ENCODE peak calls at places on chromosome 12, in five cellular contexts. K, D, Z, R and O are unnamed samples.
A peak's percentile ranks its signal among the peaks of the same experiment; 100 is the strongest.

GRCh38 chr12:122807651-122808050 is 27.6 kb upstream of the HIP1R start:
- DNase-seq in R (no peak), D (no peak), K (no peak), Z (no peak), O (no peak)

GRCh38 chr12:45634273-45634917 is 95.1 kb upstream of the ARID2 start:
- DNase-seq in R (no peak), K (no peak), Z (no peak), D (no peak), O (no peak)

GRCh38 chr12:124532331-124532750 is 35.1 kb downstream of the NCOR2 start:
- DNase-seq in K (no peak), Z (no peak), D (no peak), R (no peak), O (peak; percentile 71)

GRCh38 chr12:10705655-10706054 is 17.5 kb downstream of the YBX3 start:
- DNase-seq in D (no peak), K (no peak), Z (no peak), R (no peak), O (no peak)

GRCh38 chr12:122893208-122894151 is 2.4 kb downstream of the VPS37B start:
- DNase-seq in R (peak; percentile 46), K (no peak), D (no peak), Z (no peak), O (no peak)

GRCh38 chr12:116153983-116154382 is 123.5 kb downstream of the MED13L start:
- DNase-seq in K (no peak), Z (no peak), D (no peak), R (no peak), O (no peak)

GRCh38 chr12:100926669-100927248 is 132.2 kb downstream of the ANO4 start:
- DNase-seq in D (no peak), R (peak; percentile 32), K (no peak), Z (peak; percentile 48), O (peak; percentile 51)

GRCh38 chr12:115422845-115423545 is 739.0 kb upstream of the TBX3 start:
- DNase-seq in D (no peak), Z (no peak), K (no peak), R (no peak), O (no peak)

GRCh38 chr12:113800201-113800600 is 165.9 kb downstream of the RBM19 start:
- DNase-seq in Z (no peak), K (no peak), R (no peak), D (no peak), O (no peak)

GRCh38 chr12:129544716-129545115 is 359.1 kb downstream of the TMEM132D start:
- DNase-seq in R (no peak), K (no peak), Z (no peak), D (no peak), O (no peak)

GRCh38 chr12:120328228-120328627 is 649 bp upstream of the PLA2G1B start:
- DNase-seq in D (no peak), Z (no peak), R (no peak), K (no peak), O (no peak)

GRCh38 chr12:3145546-3146310 is 68.5 kb downstream of the TSPAN9 start:
- DNase-seq in D (no peak), R (no peak), Z (no peak), K (no peak), O (no peak)

GRCh38 chr12:13103391-13104033 is at the start of gene GSG1:
- DNase-seq in Z (no peak), R (peak; percentile 54), K (no peak), D (no peak), O (no peak)

GRCh38 chr12:100545092-100545491 is 28.4 kb upstream of the GAS2L3 start:
- DNase-seq in K (no peak), D (no peak), R (peak; percentile 62), Z (no peak), O (no peak)

GRCh38 chr12:104667139-104667538 is 210.4 kb downstream of the CHST11 start:
- DNase-seq in K (no peak), Z (no peak), R (no peak), D (peak; percentile 43), O (no peak)

GRCh38 chr12:58917699-58918334 is 2.5 kb downstream of the LRIG3 start:
- DNase-seq in D (no peak), K (no peak), Z (no peak), R (peak; percentile 22), O (no peak)
- H3K4me3 ChIP-seq in D (peak overlapping the region; percentile 87), K (peak overlapping the region; percentile 95), Z (no peak overlapping the region), R (peak overlapping the region; percentile 97), O (no peak overlapping the region)

DNA sequence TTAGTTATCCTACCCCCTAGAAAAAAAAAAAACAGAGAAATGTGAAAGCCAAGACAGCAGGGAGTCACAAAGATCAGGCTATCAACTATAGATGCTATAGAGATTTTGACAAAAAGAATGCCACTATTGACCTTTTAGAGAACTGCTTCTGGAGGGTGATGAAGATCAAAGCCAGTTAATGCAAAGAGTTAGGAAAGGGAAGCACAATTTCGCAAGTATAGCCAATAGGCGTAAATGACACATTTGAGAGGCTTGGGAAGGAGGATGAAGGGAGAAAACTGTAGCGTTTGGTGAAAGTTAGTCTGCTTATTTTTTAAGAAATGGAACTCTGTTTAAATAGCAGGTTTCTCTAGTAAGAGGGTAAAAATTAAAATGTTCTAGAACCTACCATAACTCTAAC is 190.7 kb downstream of the DUSP6 start:
- DNase-seq in R (no peak), K (no peak), D (no peak), Z (no peak), O (no peak)
- H3K27ac ChIP-seq in R (peak overlapping the region; percentile 96), K (no peak overlapping the region), D (peak overlapping the region; percentile 80), Z (no peak overlapping the region), O (no peak overlapping the region)

GRCh38 chr12:131258396-131258795 is 304.7 kb downstream of the ADGRD1 start:
- DNase-seq in K (no peak), R (no peak), D (no peak), Z (no peak), O (peak; percentile 77)

GRCh38 chr12:131261906-131262305 is 308.2 kb downstream of the ADGRD1 start:
- DNase-seq in Z (no peak), D (no peak), K (no peak), R (no peak), O (no peak)

GRCh38 chr12:131263626-131264025 is 309.9 kb downstream of the ADGRD1 start:
- DNase-seq in D (no peak), Z (no peak), K (no peak), R (no peak), O (no peak)

GRCh38 chr12:131260970-131261369 is 307.3 kb downstream of the ADGRD1 start:
- DNase-seq in K (no peak), Z (no peak), R (no peak), D (no peak), O (no peak)

DNA sequence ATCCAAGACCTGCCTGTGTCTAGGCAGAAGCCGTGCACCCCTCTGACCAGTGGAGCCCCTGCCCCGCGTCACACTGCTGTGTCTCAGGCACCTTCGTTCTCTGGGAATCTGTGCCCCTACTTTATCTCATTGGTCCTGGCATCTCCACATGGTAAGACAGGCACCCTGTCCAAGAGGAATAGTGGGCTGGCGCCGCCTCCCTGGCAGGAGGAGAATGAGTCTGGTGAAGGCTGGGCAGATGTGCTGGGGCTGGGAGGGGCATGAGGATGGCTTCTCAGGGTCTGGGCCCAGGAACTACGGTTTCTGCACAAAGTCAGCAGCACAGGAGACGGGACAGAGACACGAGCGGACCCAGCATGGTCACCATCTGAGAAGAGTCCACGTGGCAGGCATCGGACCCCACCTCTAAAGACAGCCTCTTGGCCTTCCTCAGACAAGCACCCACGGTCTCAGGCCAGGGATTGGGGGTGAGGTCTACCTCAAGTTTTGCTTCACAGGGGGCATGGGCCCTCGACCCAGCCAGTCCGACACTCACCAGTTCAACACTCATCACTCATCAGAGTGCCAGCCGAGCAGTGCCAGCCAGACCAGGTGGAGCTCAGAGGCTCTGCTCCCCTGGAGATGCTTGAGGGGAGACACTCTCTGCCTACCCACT is 306.7 kb downstream of the ADGRD1 start:
- DNase-seq in K (no peak), R (no peak), Z (no peak), D (no peak), O (no peak)
- H3K9me3 ChIP-seq in K (no peaks in the 10 kb centered on the region), R (no peaks in the 10 kb centered on the region), Z (no peaks in the 10 kb centered on the region), D (no peaks in the 10 kb centered on the region), O (peaks cover 7% of the 10 kb centered on the region)

DNA sequence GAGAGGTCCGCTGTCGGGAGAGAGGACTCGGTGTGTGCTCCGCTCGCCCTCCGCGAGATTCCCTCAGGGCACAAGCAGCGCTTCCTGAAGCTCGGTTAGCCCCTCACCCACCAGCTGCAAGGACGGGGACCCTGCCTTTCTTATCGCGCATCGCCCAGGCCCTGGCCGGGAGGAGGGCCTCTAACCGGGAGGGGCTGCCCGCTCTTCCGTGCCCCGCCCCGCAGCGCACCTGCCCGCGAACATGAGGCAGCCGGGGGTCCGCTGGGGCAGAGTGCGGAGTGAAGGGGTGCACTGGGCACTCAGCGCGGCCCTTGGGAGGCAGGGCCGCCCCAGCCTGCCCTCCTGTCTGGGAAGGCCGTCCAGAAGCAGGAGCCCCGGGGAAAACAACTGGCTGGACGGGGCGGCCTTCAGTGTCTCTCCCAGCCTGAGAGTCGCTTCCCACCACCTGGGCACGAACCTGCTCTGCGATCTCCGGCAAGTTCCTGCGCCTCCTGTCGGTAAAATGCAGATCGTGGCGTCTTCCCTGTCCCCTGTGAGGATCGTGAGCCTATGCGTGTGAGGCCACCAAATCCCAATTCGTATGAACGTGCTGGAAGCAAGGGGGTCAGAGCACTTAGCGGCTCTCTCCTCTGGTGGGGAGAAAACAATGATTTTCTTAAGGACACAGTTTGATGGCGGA is 28.0 kb upstream of the ADIPOR2 start:
- DNase-seq in R (no peak), D (no peak), K (no peak), Z (peak; percentile 87), O (peak; percentile 83)
- H3K4me3 ChIP-seq in R (no peak overlapping the region), D (peak overlapping the region; percentile 28), K (peak overlapping the region; percentile 30), Z (peak overlapping the region; percentile 59), O (peak overlapping the region; percentile 58)

DNA sequence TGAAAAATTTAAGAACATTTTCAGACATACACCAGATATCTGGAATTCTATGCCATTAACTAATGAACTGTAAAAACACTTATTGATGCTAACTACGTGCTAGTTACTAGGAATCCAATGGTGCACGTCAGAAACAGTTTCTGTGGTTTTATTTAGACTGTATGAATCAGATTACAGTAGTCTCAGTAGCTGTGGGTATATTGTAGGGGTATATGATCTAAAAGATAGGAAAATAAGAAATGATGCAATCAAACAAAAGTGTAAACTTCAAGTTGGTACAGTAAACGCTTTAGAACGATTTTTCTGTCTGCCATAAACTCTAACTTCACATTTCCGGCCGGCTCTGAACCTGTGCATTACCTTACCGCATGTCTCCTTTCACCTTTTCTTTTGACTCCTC is 2.3 kb downstream of the ABCC9 start:
- DNase-seq in D (no peak), K (no peak), Z (no peak), R (no peak), O (no peak)
- H3K27ac ChIP-seq in D (peak overlapping the region; percentile 89), K (peak overlapping the region; percentile 94), Z (no peak overlapping the region), R (no peak overlapping the region), O (no peak overlapping the region)

GRCh38 chr12:85504164-85504563 is 224.1 kb downstream of the ALX1 start:
- DNase-seq in Z (no peak), R (no peak), D (no peak), K (no peak), O (no peak)

GRCh38 chr12:85509081-85509856 is 229.2 kb downstream of the ALX1 start:
- DNase-seq in D (no peak), Z (no peak), R (no peak), K (no peak), O (no peak)

GRCh38 chr12:85504624-85505023 is 224.6 kb downstream of the ALX1 start:
- DNase-seq in Z (no peak), K (no peak), R (no peak), D (no peak), O (no peak)

DNA sequence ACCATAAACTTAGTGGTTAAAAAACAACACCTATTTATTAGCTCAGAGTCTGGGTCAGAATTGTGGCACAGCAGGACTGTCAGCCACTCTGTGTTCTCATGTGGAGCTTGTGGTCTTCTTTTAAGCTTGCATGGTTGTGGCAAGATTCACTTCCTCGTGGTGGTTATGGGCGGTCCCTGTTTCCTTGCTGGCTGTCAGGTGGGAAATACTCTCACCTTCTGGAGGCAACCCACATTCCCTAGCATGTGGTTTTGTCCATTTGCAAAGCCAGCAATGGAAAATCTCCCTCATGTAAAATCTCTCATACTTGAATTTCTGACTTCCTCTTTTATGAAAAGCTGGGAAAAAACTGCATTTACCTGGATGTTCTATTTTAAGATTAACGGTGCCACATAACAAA is 229.8 kb downstream of the ALX1 start:
- DNase-seq in D (no peak), K (no peak), R (no peak), Z (no peak), O (no peak)
- H3K9me3 ChIP-seq in D (no peaks in the 10 kb centered on the region), K (no peaks in the 10 kb centered on the region), R (no peaks in the 10 kb centered on the region), Z (no peaks in the 10 kb centered on the region), O (no peaks in the 10 kb centered on the region)